ENCODE peak calls at places on chromosomes 5 and 9, in ten cellular contexts. D is uterus, Z is adrenal gland, A is PC-3, W is fibroblast of lung, I is bronchial epithelial cell, H is right atrium auricular region, M is endothelial cell of umbilical vein, U is tibial artery, N is psoas muscle. S is an unnamed sample.

GRCh38 chr5:150989695-150990094 is 30.7 kb upstream of the GPX3 start:
- DNase-seq in D (no peak), Z (no peak), A (peak; percentile 26), W (no peak), I (no peak), H (no peak), M (no peak), U (no peak), N (no peak), S (no peak)

GRCh38 chr5:137466888-137467287 is 32.2 kb downstream of the SPOCK1 start:
- DNase-seq in D (no peak), Z (peak; percentile 45), A (no peak), W (no peak), I (peak; percentile 18), H (no peak), M (no peak), U (peak; percentile 66), N (peak; percentile 31), S (no peak)

GRCh38 chr5:52693836-52694235 is 93.9 kb upstream of the ITGA1 start:
- DNase-seq in D (no peak), Z (no peak), A (no peak), W (no peak), I (no peak), H (no peak), M (no peak), U (no peak), N (no peak), S (no peak)

GRCh38 chr5:13478831-13479465 is 465.5 kb downstream of the DNAH5 start:
- DNase-seq in D (no peak), Z (peak; percentile 46), A (peak; percentile 83), W (no peak), I (peak; percentile 64), H (no peak), M (peak; percentile 56), U (no peak), N (no peak), S (no peak)

GRCh38 chr5:158389786-158390185 is 530.8 kb upstream of the CLINT1 start:
- DNase-seq in D (no peak), Z (no peak), A (no peak), W (no peak), I (no peak), H (no peak), M (no peak), U (no peak), N (no peak), S (no peak)

GRCh38 chr9:98009926-98010325 is 26.8 kb downstream of the ANP32B start:
- DNase-seq in D (no peak), Z (no peak), A (no peak), W (peak; percentile 22), I (no peak), H (no peak), M (peak; percentile 96), U (peak; percentile 40), N (no peak), S (no peak)

GRCh38 chr9:489198-490197 is 274.8 kb downstream of the DOCK8 start:
- DNase-seq in D (no peak), Z (no peak), A (peak; percentile 79), W (no peak), I (no peak), H (no peak), M (peak; percentile 22), U (no peak), N (no peak), S (no peak)

GRCh38 chr9:138074516-138074915 is 196.9 kb downstream of the CACNA1B start:
- DNase-seq in D (peak; percentile 4), Z (peak; percentile 14), A (no peak), W (no peak), I (no peak), H (peak; percentile 44), M (no peak), U (no peak), N (no peak), S (no peak)

GRCh38 chr9:134993416-134993815 is 75.7 kb upstream of the FCN1 start:
- DNase-seq in D (no peak), Z (no peak), A (no peak), W (no peak), I (no peak), H (no peak), M (no peak), U (no peak), N (no peak), S (no peak)

GRCh38 chr5:172293054-172293744 is 9.6 kb upstream of the UBTD2 start:
- DNase-seq in D (peak; percentile 48), Z (peak; percentile 85), A (peak; percentile 81), W (peak; percentile 77), I (peak; percentile 65), H (peak; percentile 66), M (peak; percentile 63), U (peak; percentile 61), N (peak; percentile 60), S (peak; percentile 44)

GRCh38 chr5:40736103-40736875 is 19.5 kb downstream of the TTC33 start:
- DNase-seq in D (no peak), Z (no peak), A (peak; percentile 95), W (peak; percentile 78), I (peak; percentile 61), H (no peak), M (peak; percentile 84), U (no peak), N (no peak), S (no peak)

GRCh38 chr9:84136119-84136868 is 155.7 kb downstream of the RMI1 start:
- DNase-seq in D (no peak), Z (no peak), A (peak; percentile 72), W (peak; percentile 39), I (peak; percentile 95), H (no peak), M (no peak), U (no peak), N (no peak), S (no peak)

GRCh38 chr5:8845316-8845715 is 700.6 kb downstream of the SEMA5A start:
- DNase-seq in D (no peak), Z (no peak), A (peak; percentile 87), W (peak; percentile 51), I (peak; percentile 33), H (no peak), M (no peak), U (no peak), N (no peak), S (no peak)

GRCh38 chr5:151584057-151584937 is 6.8 kb downstream of the FAT2 start:
- DNase-seq in D (no peak), Z (no peak), A (peak; percentile 12), W (no peak), I (no peak), H (no peak), M (no peak), U (no peak), N (no peak), S (no peak)

GRCh38 chr5:134125195-134126015 is 10.9 kb downstream of the TCF7 start:
- DNase-seq in D (peak; percentile 62), Z (peak; percentile 65), A (peak; percentile 91), W (peak; percentile 92), I (peak; percentile 63), H (no peak), M (peak; percentile 51), U (peak; percentile 52), N (peak; percentile 64), S (no peak)

GRCh38 chr5:156411131-156411727 is 84.3 kb downstream of the SGCD start:
- DNase-seq in D (peak; percentile 26), Z (no peak), A (no peak), W (peak; percentile 86), I (peak; percentile 2), H (no peak), M (no peak), U (no peak), N (no peak), S (no peak)

GRCh38 chr9:105088088-105088487 is 156.4 kb upstream of the SLC44A1 start:
- DNase-seq in D (no peak), Z (no peak), A (peak; percentile 38), W (no peak), I (peak; percentile 46), H (no peak), M (no peak), U (no peak), N (no peak), S (no peak)

GRCh38 chr5:72238712-72239445 is 81.2 kb downstream of the MRPS27 start:
- DNase-seq in D (no peak), Z (no peak), A (no peak), W (no peak), I (no peak), H (no peak), M (no peak), U (no peak), N (no peak), S (no peak)
- TF ChIP-seq CTCF in D (no peak), Z (no peak), A (no peak), W (no peak), I (no peak), H (no peak), M (no peak), U (no peak), N (no peak), S (no peak)

DNA sequence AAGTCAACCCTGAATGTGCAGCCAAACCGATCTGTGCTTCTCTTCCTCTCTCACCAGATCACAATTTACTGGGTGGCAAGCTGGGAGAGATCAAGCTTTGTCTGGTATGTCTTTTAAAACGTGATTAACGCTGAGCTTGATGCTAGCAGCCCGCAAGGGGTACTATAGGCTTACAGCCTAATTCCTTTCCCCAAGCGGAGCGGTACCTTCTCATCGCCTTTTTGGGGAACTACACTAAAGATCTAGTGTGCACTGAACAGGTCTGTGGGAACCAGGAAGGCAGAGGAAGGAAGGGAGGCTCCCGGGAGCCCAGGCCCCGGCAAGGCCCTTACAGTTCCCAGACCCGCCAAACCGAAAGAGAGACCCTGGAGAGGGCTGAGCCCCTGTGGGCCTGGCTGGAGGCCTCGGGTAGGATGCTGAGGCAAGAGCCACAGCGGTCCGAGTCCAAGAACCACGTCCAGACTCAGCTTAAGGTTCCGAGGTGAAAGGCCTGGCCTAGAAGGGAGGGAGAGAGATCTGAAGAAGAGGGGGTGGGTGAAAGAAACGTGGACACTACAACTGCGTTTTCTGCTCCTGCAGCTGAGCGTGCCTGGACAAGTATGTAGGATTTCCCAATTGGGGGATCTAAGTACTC is 2.7 kb downstream of the NR2F1-AS1 start:
- DNase-seq in D (peak; percentile 46), Z (no peak), A (no peak), W (peak; percentile 82), I (peak; percentile 25), H (no peak), M (no peak), U (no peak), N (no peak), S (no peak)
- H3K4me3 ChIP-seq in D (peak overlapping the region; percentile 65), Z (peak overlapping the region; percentile 93), A (peak overlapping the region; percentile 86), W (peak overlapping the region; percentile 95), I (no peak overlapping the region), H (no peak overlapping the region), M (no peak overlapping the region), U (no peak overlapping the region), N (no peak overlapping the region), S (no peak overlapping the region)

GRCh38 chr9:90940280-90940679 is 138.7 kb downstream of the SYK start:
- DNase-seq in D (no peak), Z (no peak), A (no peak), W (no peak), I (no peak), H (no peak), M (no peak), U (no peak), N (no peak), S (no peak)
- H3K27me3 ChIP-seq in D (no peaks in the 10 kb centered on the region), Z (no peaks in the 10 kb centered on the region), A (no peaks in the 10 kb centered on the region), W (peaks cover 8% of the 10 kb centered on the region), I (no peaks in the 10 kb centered on the region), H (no peaks in the 10 kb centered on the region), M (no peaks in the 10 kb centered on the region), U (no peaks in the 10 kb centered on the region), N (no peaks in the 10 kb centered on the region), S (no peaks in the 10 kb centered on the region)

DNA sequence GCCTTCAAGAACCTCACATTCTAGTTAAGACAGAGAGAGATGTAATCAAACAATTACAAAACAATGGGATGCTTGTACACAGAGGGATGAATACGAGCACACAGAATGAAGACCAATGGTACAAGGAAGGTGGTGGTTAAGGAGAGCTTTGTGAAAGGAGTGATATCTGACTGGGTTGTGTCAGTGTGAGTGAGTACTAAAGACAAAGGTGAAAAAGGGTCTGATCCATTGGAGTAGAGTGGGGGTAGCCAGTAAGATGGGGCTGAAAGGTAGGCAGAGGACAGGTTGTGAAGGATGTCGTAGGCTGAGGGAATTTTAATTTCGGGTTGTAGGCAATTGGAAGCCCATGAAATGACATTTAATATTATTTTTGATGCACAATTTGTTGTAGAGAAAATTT is 9.9 kb downstream of the RBM18 start:
- DNase-seq in D (no peak), Z (no peak), A (no peak), W (no peak), I (no peak), H (no peak), M (no peak), U (no peak), N (no peak), S (no peak)
- TF ChIP-seq CTCF in D (no peak), Z (no peak), A (no peak), W (no peak), I (no peak), H (no peak), M (no peak), U (no peak), N (no peak), S (no peak)